ENCODE peak calls at places on chromosomes 11 and 22, in seven cellular contexts. R is activated CD4-positive, alpha-beta T cell treated with anti-CD3 and anti-CD28 coated beads, Interleukin-2, amount 10 ng/mL, durations not matched to agents 7 days and 5 days; Z is CD4-positive, alpha-beta T cell; S is stimulated activated CD4-positive, alpha-beta T cell treated with anti-CD3 and anti-CD28 coated beads, Interleukin-15, amount 100 ng/mL, for 24 hours; A is kidney glomerular epithelial cell; Q is AG08395; H is GM04504. X is an unnamed sample.

GRCh38 chr11:40686765-40687164 is 772.7 kb downstream of the LRRC4C start:
- DNase-seq in Z (no peak), A (no peak), R (no peak), H (no peak), Q (no peak), S (no peak), X (no peak)

GRCh38 chr22:48104102-48104738 is 1341.8 kb downstream of the TBC1D22A start:
- DNase-seq in A (no peak), S (no peak), Q (no peak), R (no peak), Z (no peak), H (no peak), X (no peak)

GRCh38 chr11:113114452-113115027 is 153.3 kb downstream of the NCAM1 start:
- DNase-seq in A (peak), R (no peak), Q (peak), Z (no peak), H (peak), S (peak), X (peak)

GRCh38 chr11:3225159-3225758 is 6.6 kb upstream of the MRGPRG start:
- DNase-seq in S (no peak), A (no peak), Q (peak), Z (no peak), R (peak), H (no peak), X (no peak)

GRCh38 chr11:9386086-9386485 is 1.6 kb downstream of the IPO7 start:
- DNase-seq in R (no peak), Z (no peak), A (no peak), S (no peak), Q (no peak), H (no peak), X (no peak)

GRCh38 chr22:30301995-30302809 is 12.9 kb upstream of the CASTOR1 start:
- DNase-seq in R (no peak), Q (peak), A (no peak), Z (no peak), S (no peak), H (no peak), X (no peak)

GRCh38 chr11:60251485-60252207 is 8.7 kb upstream of the MS4A4E start:
- DNase-seq in S (no peak), H (no peak), Q (peak), Z (no peak), R (peak), A (peak), X (no peak)

GRCh38 chr11:8068605-8069221 is 12.3 kb upstream of the TUB start:
- DNase-seq in Z (no peak), S (no peak), H (peak), A (peak), R (no peak), Q (peak), X (peak)

GRCh38 chr11:125073616-125074483 is 10.7 kb downstream of the SLC37A2 start:
- DNase-seq in Q (no peak), R (no peak), Z (no peak), S (no peak), A (no peak), H (no peak), X (no peak)

GRCh38 chr22:44214187-44214586 is 33.5 kb downstream of the PARVG start:
- DNase-seq in R (no peak), Z (no peak), Q (no peak), A (no peak), S (no peak), H (no peak), X (no peak)

GRCh38 chr22:49303781-49304461 is 523.8 kb downstream of the BRD1 start:
- DNase-seq in H (no peak), S (no peak), Z (no peak), Q (no peak), A (no peak), R (no peak), X (no peak)

GRCh38 chr11:10505278-10506012 is 35.5 kb downstream of the RNF141 start:
- DNase-seq in Q (no peak), S (no peak), Z (no peak), R (no peak), A (no peak), H (no peak), X (no peak)

GRCh38 chr11:1839924-1840779 is 1.4 kb downstream of the TNNI2 start:
- DNase-seq in H (no peak), Z (no peak), R (no peak), S (no peak), Q (no peak), A (no peak), X (no peak)

GRCh38 chr22:36377022-36377631 is 10.6 kb downstream of the MYH9 start:
- DNase-seq in S (peak), A (no peak), R (peak), Z (peak), H (no peak), Q (no peak), X (no peak)

GRCh38 chr11:134508219-134508990 is 96.4 kb upstream of the B3GAT1 start:
- DNase-seq in Q (no peak), Z (no peak), R (no peak), A (no peak), H (no peak), S (no peak), X (no peak)

GRCh38 chr22:40083794-40084193 is 89.0 kb downstream of the FAM83F start:
- DNase-seq in H (no peak), S (no peak), Q (no peak), R (no peak), Z (no peak), A (no peak), X (no peak)

GRCh38 chr11:2655834-2656622 is 43.8 kb downstream of the KCNQ1OT1 start:
- DNase-seq in H (no peak), Z (no peak), R (no peak), S (no peak), Q (peak), A (peak), X (no peak)

GRCh38 chr11:123505546-123506299 is 75.7 kb downstream of the GRAMD1B start:
- DNase-seq in Z (no peak), H (no peak), S (no peak), R (no peak), Q (no peak), A (peak), X (peak)

GRCh38 chr11:114308689-114309089 is 12.5 kb downstream of the NNMT start:
- DNase-seq in A (no peak), Q (peak), Z (no peak), S (no peak), H (peak), R (no peak), X (no peak)

GRCh38 chr11:57336111-57336666 is 497 bp upstream of the SSRP1 start:
- DNase-seq in Z (no peak), H (no peak), R (peak), S (peak), Q (no peak), A (no peak), X (no peak)

GRCh38 chr11:131865860-131866259 is 495.4 kb downstream of the NTM start:
- DNase-seq in H (no peak), S (no peak), A (no peak), R (no peak), Z (no peak), Q (no peak), X (no peak)

GRCh38 chr22:42939941-42940653 is 74.9 kb downstream of the PACSIN2 start:
- DNase-seq in S (no peak), A (peak), Q (peak), Z (no peak), H (no peak), R (no peak), X (peak)

GRCh38 chr11:2089536-2090165 is 49.5 kb downstream of the IGF2 start:
- DNase-seq in S (peak), H (no peak), Z (no peak), A (no peak), R (peak), Q (peak), X (peak)

X was measured in ACHN.